ENCODE peak calls at places on chromosomes 4 and X, in seven cellular contexts. One of them, this sample, is unnamed.
A peak's percentile ranks its signal among the peaks of the same experiment; 100 is the strongest.

GRCh38 chr4:138522366-138522765 is 280.2 kb upstream of the SLC7A11 start:
- DNase-seq in activated naive CD4-positive, alpha-beta T cell treated with Interleukin-2 at 50 U/mL for 16 hours: no peak
- DNase-seq in posterior cingulate gyrus: no peak
- DNase-seq in CD4-positive, alpha-beta T cell: no peak
- DNase-seq in EH: peak; percentile 58
- DNase-seq in hippocampal formation: no peak
- DNase-seq in NCI-H1105: no peak
- DNase-seq in this sample: no peak

GRCh38 chr4:138680251-138680650 is 335.3 kb upstream of the NOCT start:
- DNase-seq in hippocampal formation: no peak
- DNase-seq in CD4-positive, alpha-beta T cell: no peak
- DNase-seq in NCI-H1105: no peak
- DNase-seq in EH: peak; percentile 27
- DNase-seq in posterior cingulate gyrus: no peak
- DNase-seq in activated naive CD4-positive, alpha-beta T cell treated with Interleukin-2 at 50 U/mL for 16 hours: no peak
- DNase-seq in this sample: no peak

GRCh38 chr4:94551616-94552564 is 100.1 kb downstream of the PDLIM5 start:
- DNase-seq in posterior cingulate gyrus: no peak
- DNase-seq in CD4-positive, alpha-beta T cell: no peak
- DNase-seq in hippocampal formation: no peak
- DNase-seq in EH: peak; percentile 72
- DNase-seq in NCI-H1105: no peak
- DNase-seq in activated naive CD4-positive, alpha-beta T cell treated with Interleukin-2 at 50 U/mL for 16 hours: no peak
- DNase-seq in this sample: no peak

GRCh38 chr4:125316391-125316780 is 1.6 kb downstream of the FAT4 start:
- DNase-seq in EH: no peak
- DNase-seq in CD4-positive, alpha-beta T cell: no peak
- DNase-seq in posterior cingulate gyrus: no peak
- DNase-seq in hippocampal formation: no peak
- DNase-seq in NCI-H1105: no peak
- DNase-seq in activated naive CD4-positive, alpha-beta T cell treated with Interleukin-2 at 50 U/mL for 16 hours: no peak
- DNase-seq in this sample: peak; percentile 77

GRCh38 chrX:8237718-8238117 is 66.7 kb upstream of the VCX2 start:
- DNase-seq in CD4-positive, alpha-beta T cell: no peak
- DNase-seq in hippocampal formation: no peak
- DNase-seq in posterior cingulate gyrus: no peak
- DNase-seq in activated naive CD4-positive, alpha-beta T cell treated with Interleukin-2 at 50 U/mL for 16 hours: no peak
- DNase-seq in EH: no peak
- DNase-seq in NCI-H1105: no peak
- DNase-seq in this sample: no peak

GRCh38 chr4:55819634-55820033 is at the start of gene EXOC1L:
- DNase-seq in activated naive CD4-positive, alpha-beta T cell treated with Interleukin-2 at 50 U/mL for 16 hours: no peak
- DNase-seq in hippocampal formation: no peak
- DNase-seq in CD4-positive, alpha-beta T cell: no peak
- DNase-seq in posterior cingulate gyrus: peak; percentile 66
- DNase-seq in NCI-H1105: no peak
- DNase-seq in EH: no peak
- DNase-seq in this sample: no peak

GRCh38 chrX:119870626-119871131 is 854 bp downstream of the RNF113A start:
- DNase-seq in NCI-H1105: no peak
- DNase-seq in activated naive CD4-positive, alpha-beta T cell treated with Interleukin-2 at 50 U/mL for 16 hours: peak; percentile 37
- DNase-seq in CD4-positive, alpha-beta T cell: peak; percentile 18
- DNase-seq in posterior cingulate gyrus: no peak
- DNase-seq in EH: peak; percentile 62
- DNase-seq in hippocampal formation: no peak
- DNase-seq in this sample: no peak

GRCh38 chr4:56077676-56078075 is 128.9 kb downstream of the CEP135 start:
- DNase-seq in CD4-positive, alpha-beta T cell: no peak
- DNase-seq in activated naive CD4-positive, alpha-beta T cell treated with Interleukin-2 at 50 U/mL for 16 hours: no peak
- DNase-seq in NCI-H1105: no peak
- DNase-seq in hippocampal formation: no peak
- DNase-seq in posterior cingulate gyrus: no peak
- DNase-seq in EH: no peak
- DNase-seq in this sample: no peak

GRCh38 chrX:105822138-105823091 is at the start of gene NRK:
- DNase-seq in NCI-H1105: no peak
- DNase-seq in posterior cingulate gyrus: peak; percentile 59
- DNase-seq in hippocampal formation: no peak
- DNase-seq in activated naive CD4-positive, alpha-beta T cell treated with Interleukin-2 at 50 U/mL for 16 hours: no peak
- DNase-seq in EH: no peak
- DNase-seq in CD4-positive, alpha-beta T cell: no peak
- DNase-seq in this sample: no peak

This sample was measured in coronary artery.